ENCODE peak calls at places on chromosomes 1 and 21, in seven cellular contexts. A is ureter, W is MCF 10A, H is fibroblast of lung, K is tibial nerve, B is choroid plexus epithelial cell, T is cerebellar nuclear complex. D is an unnamed sample.

GRCh38 chr1:242219298-242219901 is 220.5 kb upstream of the MAP1LC3C start:
- DNase-seq in A (no peak), W (peak), H (no peak), K (no peak), B (no peak), T (no peak), D (no peak)

GRCh38 chr1:2493218-2493617 is 17.1 kb downstream of the PLCH2 start:
- DNase-seq in A (no peak), W (no peak), H (no peak), K (no peak), B (no peak), T (no peak), D (no peak)

GRCh38 chr1:226002667-226003501 is 3.7 kb upstream of the SDE2 start:
- DNase-seq in A (no peak), W (peak), H (no peak), K (peak), B (peak), T (no peak), D (no peak)

GRCh38 chr1:66552287-66552686 is 18.3 kb downstream of the SGIP1 start:
- DNase-seq in A (no peak), W (no peak), H (no peak), K (no peak), B (no peak), T (no peak), D (no peak)

GRCh38 chr1:230855886-230856285 is 12.4 kb downstream of the C1orf198 start:
- DNase-seq in A (no peak), W (no peak), H (no peak), K (no peak), B (no peak), T (no peak), D (no peak)

GRCh38 chr1:205374205-205375078 is 17.7 kb upstream of the KLHDC8A start:
- DNase-seq in A (no peak), W (peak), H (peak), K (no peak), B (peak), T (no peak), D (peak)

GRCh38 chr1:38396606-38397005 is 350.0 kb upstream of the POU3F1 start:
- DNase-seq in A (no peak), W (no peak), H (no peak), K (no peak), B (no peak), T (no peak), D (no peak)

GRCh38 chr1:78072216-78072615 is 26.4 kb downstream of the GIPC2 start:
- DNase-seq in A (no peak), W (no peak), H (no peak), K (no peak), B (no peak), T (no peak), D (no peak)

GRCh38 chr21:42590431-42591131 is 62.8 kb upstream of the PDE9A start:
- DNase-seq in A (no peak), W (no peak), H (no peak), K (no peak), B (no peak), T (no peak), D (no peak)

D was measured in foreskin keratinocyte.